ENCODE peak calls at places on chromosomes 3 and 15, in six cellular contexts. K, I, W, D, O and T are unnamed samples.

GRCh38 chr3:43161684-43162512 is 56.0 kb upstream of the POMGNT2 start:
- DNase-seq in O (peak), K (peak), W (peak), D (no peak), I (no peak), T (peak)

GRCh38 chr15:33244471-33244870 is 50.0 kb upstream of the FMN1 start:
- DNase-seq in I (no peak), D (no peak), W (no peak), O (peak), K (no peak), T (no peak)

GRCh38 chr3:40924559-40925058 is 274.7 kb upstream of the CTNNB1 start:
- DNase-seq in W (no peak), D (no peak), O (no peak), K (no peak), I (no peak), T (no peak)

GRCh38 chr3:141625506-141625905 is 112.6 kb upstream of the RNF7 start:
- DNase-seq in O (no peak), I (no peak), K (no peak), D (no peak), W (peak), T (no peak)

GRCh38 chr3:117016359-117016758 is 306.8 kb downstream of the TUSC7 start:
- DNase-seq in O (peak), W (no peak), I (no peak), K (no peak), D (peak), T (peak)

GRCh38 chr15:68052431-68052830 is 1.7 kb upstream of the PIAS1 start:
- DNase-seq in K (no peak), I (no peak), W (peak), D (no peak), O (peak), T (no peak)

GRCh38 chr15:31273258-31273941 is 53.2 kb upstream of the KLF13 start:
- DNase-seq in O (no peak), K (no peak), D (no peak), W (no peak), I (peak), T (peak)

GRCh38 chr3:71341721-71342120 is 241.8 kb downstream of the FOXP1 start:
- DNase-seq in W (peak), I (no peak), K (peak), O (no peak), D (no peak), T (no peak)

GRCh38 chr3:177818712-177819111 is 621.4 kb upstream of the TBL1XR1 start:
- DNase-seq in K (no peak), W (no peak), D (no peak), O (no peak), I (no peak), T (no peak)

GRCh38 chr3:129989391-129989790 is 14.9 kb downstream of the TRH start:
- DNase-seq in O (no peak), I (no peak), K (no peak), D (no peak), W (no peak), T (no peak)

GRCh38 chr15:45088801-45089711 is 24.9 kb downstream of the DUOX2 start:
- DNase-seq in O (peak), I (no peak), D (no peak), W (no peak), K (peak), T (no peak)

GRCh38 chr15:92665100-92665555 is 9.6 kb upstream of the FAM174B start:
- DNase-seq in D (no peak), W (peak), O (peak), K (peak), I (peak), T (no peak)

GRCh38 chr3:58526124-58526957 is 10.6 kb downstream of the ACOX2 start:
- DNase-seq in K (peak), O (peak), W (peak), D (no peak), I (no peak), T (no peak)

GRCh38 chr3:8972614-8973013 is 9.3 kb upstream of the RAD18 start:
- DNase-seq in D (no peak), K (peak), W (peak), O (peak), I (no peak), T (no peak)

GRCh38 chr3:110430146-110430545 is 641.5 kb upstream of the NECTIN3 start:
- DNase-seq in O (no peak), I (no peak), W (peak), K (peak), D (no peak), T (no peak)

GRCh38 chr3:194424953-194425352 is 25.9 kb upstream of the GP5 start:
- DNase-seq in I (no peak), D (no peak), K (no peak), W (no peak), O (no peak), T (no peak)

GRCh38 chr3:130529816-130530215 is 12.8 kb downstream of the COL6A6 start:
- DNase-seq in I (no peak), O (peak), K (no peak), D (no peak), W (no peak), T (peak)

GRCh38 chr3:139299261-139300132 is 44.3 kb upstream of the MRPS22 start:
- DNase-seq in O (peak), I (no peak), K (peak), D (no peak), W (peak), T (peak)

GRCh38 chr3:171986755-171987535 is 52.4 kb upstream of the FNDC3B start:
- DNase-seq in W (no peak), I (no peak), O (no peak), D (no peak), K (peak), T (no peak)

GRCh38 chr3:170500462-170500861 is 81.8 kb downstream of the CLDN11 start:
- DNase-seq in K (no peak), D (no peak), W (no peak), O (no peak), I (no peak), T (no peak)

GRCh38 chr15:98412852-98413251 is 235.5 kb upstream of the IGF1R start:
- DNase-seq in D (no peak), K (no peak), I (no peak), O (no peak), W (no peak), T (no peak)

GRCh38 chr3:85709483-85709882 is 750.7 kb downstream of the CADM2 start:
- DNase-seq in I (no peak), K (no peak), O (no peak), W (no peak), D (no peak), T (no peak)

GRCh38 chr3:177810162-177810623 is 612.9 kb upstream of the TBL1XR1 start:
- DNase-seq in W (peak), O (no peak), D (no peak), K (peak), I (no peak), T (no peak)

GRCh38 chr15:98160236-98160635 is 199.7 kb downstream of the ARRDC4 start:
- DNase-seq in I (no peak), O (no peak), K (no peak), D (no peak), W (no peak), T (no peak)

GRCh38 chr15:61057376-61057775 is 171.7 kb downstream of the RORA start:
- DNase-seq in O (no peak), W (no peak), I (no peak), K (no peak), D (no peak), T (no peak)

GRCh38 chr15:91924842-91925495 is 71.5 kb downstream of the SLCO3A1 start:
- DNase-seq in D (no peak), O (no peak), K (no peak), W (no peak), I (no peak), T (no peak)

GRCh38 chr3:102180291-102180931 is 254.4 kb upstream of the ZPLD1 start:
- DNase-seq in I (no peak), D (no peak), K (peak), O (no peak), W (peak), T (no peak)

GRCh38 chr15:92391640-92392039 is 2.0 kb upstream of the ST8SIA2 start:
- DNase-seq in W (peak), D (no peak), O (peak), I (peak), K (peak), T (peak)

GRCh38 chr15:38930851-38931572 is 366.4 kb upstream of the RASGRP1 start:
- DNase-seq in O (no peak), W (peak), I (no peak), K (peak), D (no peak), T (no peak)

GRCh38 chr3:122786067-122786466 is 7.6 kb downstream of the HSPBAP1 start:
- DNase-seq in K (peak), D (no peak), I (no peak), W (peak), O (no peak), T (no peak)

GRCh38 chr3:71944482-71944881 is 159.5 kb upstream of the PROK2 start:
- DNase-seq in O (no peak), D (no peak), W (no peak), I (no peak), K (no peak), T (no peak)

GRCh38 chr15:87829651-87830050 is 426.9 kb downstream of the NTRK3 start:
- DNase-seq in D (no peak), O (peak), K (no peak), I (no peak), W (no peak), T (no peak)

GRCh38 chr3:132598181-132598580 is 1.1 kb downstream of the ACKR4 start:
- DNase-seq in W (no peak), D (no peak), O (no peak), K (no peak), I (no peak), T (no peak)

DNA sequence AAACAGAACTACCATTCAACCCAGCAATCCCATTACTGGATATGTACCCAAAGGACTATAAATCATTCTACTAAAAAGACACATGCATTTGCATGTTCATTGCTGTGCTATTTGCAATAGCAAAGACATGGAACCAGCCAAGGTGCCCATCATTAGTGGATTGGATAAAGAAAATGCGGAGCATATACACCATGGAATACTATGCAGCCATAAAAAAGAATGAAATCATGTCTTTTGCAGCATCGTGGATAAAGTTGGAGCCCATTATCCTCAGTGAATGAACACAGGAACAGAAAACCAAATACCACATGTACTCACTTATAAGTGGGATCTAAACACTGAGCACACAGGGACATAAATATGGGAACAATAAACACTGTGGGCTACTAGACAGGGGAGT is 43.1 kb upstream of the TIMP4 start:
- DNase-seq in O (no peak), I (no peak), D (no peak), K (no peak), W (no peak), T (no peak)
- H2BK15ac ChIP-seq in O (no peak), I (no peak), D (no peak), K (no peak), W (no peak), T (no peak)

GRCh38 chr3:37891227-37891626 is 29.5 kb downstream of the CTDSPL start:
- DNase-seq in K (no peak), W (no peak), D (no peak), I (no peak), O (no peak), T (no peak)

GRCh38 chr3:37897763-37898162 is 36.1 kb downstream of the CTDSPL start:
- DNase-seq in I (no peak), W (no peak), D (no peak), K (no peak), O (no peak), T (no peak)

GRCh38 chr3:37890522-37890921 is 28.8 kb downstream of the CTDSPL start:
- DNase-seq in I (no peak), D (no peak), W (no peak), K (no peak), O (no peak), T (no peak)

GRCh38 chr3:37896775-37897174 is 35.1 kb downstream of the CTDSPL start:
- DNase-seq in I (no peak), K (no peak), O (no peak), W (no peak), D (no peak), T (no peak)

GRCh38 chr3:37892917-37893595 is 31.4 kb downstream of the CTDSPL start:
- DNase-seq in D (no peak), I (no peak), W (peak), K (peak), O (no peak), T (no peak)
- H3K23ac ChIP-seq in D (no peak), I (no peak), W (peak), K (no peak), O (no peak), T (no peak)

GRCh38 chr3:106814231-106814630 is 563.0 kb upstream of the CCDC54 start:
- DNase-seq in K (no peak), W (no peak), I (no peak), O (no peak), D (no peak), T (no peak)
- H2BK120ac ChIP-seq in K (no peak), W (no peak), I (no peak), O (no peak), D (no peak), T (no peak)

GRCh38 chr15:82850731-82851130 is 41.3 kb downstream of the WHAMM start:
- DNase-seq in D (no peak), O (no peak), K (no peak), W (no peak), I (no peak), T (peak)
- H2BK15ac ChIP-seq in D (peak), O (no peak), K (no peak), W (no peak), I (no peak), T (no peak)

GRCh38 chr15:49860101-49860500 is 239.3 kb downstream of the DTWD1 start:
- DNase-seq in W (peak), D (no peak), I (no peak), O (no peak), K (no peak), T (no peak)
- H3K23ac ChIP-seq in W (no peak), D (no peak), I (peak), O (no peak), K (no peak), T (no peak)

GRCh38 chr3:46435327-46435726 is 28.3 kb downstream of the CCRL2 start:
- DNase-seq in I (no peak), K (no peak), D (no peak), W (no peak), O (no peak), T (no peak)

GRCh38 chr3:46429671-46430070 is 22.6 kb downstream of the CCRL2 start:
- DNase-seq in D (no peak), W (no peak), O (no peak), I (no peak), K (no peak), T (no peak)

GRCh38 chr3:46429250-46429649 is 22.2 kb downstream of the CCRL2 start:
- DNase-seq in W (no peak), I (no peak), K (no peak), D (no peak), O (no peak), T (no peak)

GRCh38 chr3:46438831-46439230 is 25.9 kb downstream of the LTF start:
- DNase-seq in I (no peak), D (no peak), O (no peak), W (no peak), K (no peak), T (no peak)

GRCh38 chr3:46433841-46434240 is 26.8 kb downstream of the CCRL2 start:
- DNase-seq in K (no peak), W (no peak), O (no peak), I (no peak), D (no peak), T (no peak)
- H2BK120ac ChIP-seq in K (no peak), W (no peak), O (no peak), I (no peak), D (no peak), T (no peak)

GRCh38 chr3:137944593-137944992 is 65.4 kb upstream of the CLDN18 start:
- DNase-seq in K (no peak), W (no peak), I (no peak), O (no peak), D (no peak), T (no peak)
- H2BK15ac ChIP-seq in K (no peak), W (no peak), I (no peak), O (no peak), D (no peak), T (no peak)

GRCh38 chr3:96491023-96491422 is 323.4 kb upstream of the EPHA6 start:
- DNase-seq in W (no peak), I (no peak), D (no peak), K (no peak), O (no peak), T (no peak)
- H3K23ac ChIP-seq in W (no peak), I (no peak), D (no peak), K (no peak), O (no peak), T (no peak)

GRCh38 chr15:66846811-66847210 is 144.8 kb downstream of the SMAD6 start:
- DNase-seq in W (no peak), D (no peak), I (no peak), K (no peak), O (no peak), T (peak)

GRCh38 chr15:66845266-66845785 is 143.3 kb downstream of the SMAD6 start:
- DNase-seq in W (no peak), O (no peak), I (no peak), D (no peak), K (no peak), T (peak)

GRCh38 chr15:66844747-66845145 is 142.7 kb downstream of the SMAD6 start:
- DNase-seq in I (no peak), D (no peak), O (no peak), K (no peak), W (no peak), T (no peak)

GRCh38 chr15:66847565-66847991 is 145.5 kb downstream of the SMAD6 start:
- DNase-seq in W (no peak), I (no peak), D (no peak), K (no peak), O (no peak), T (peak)

DNA sequence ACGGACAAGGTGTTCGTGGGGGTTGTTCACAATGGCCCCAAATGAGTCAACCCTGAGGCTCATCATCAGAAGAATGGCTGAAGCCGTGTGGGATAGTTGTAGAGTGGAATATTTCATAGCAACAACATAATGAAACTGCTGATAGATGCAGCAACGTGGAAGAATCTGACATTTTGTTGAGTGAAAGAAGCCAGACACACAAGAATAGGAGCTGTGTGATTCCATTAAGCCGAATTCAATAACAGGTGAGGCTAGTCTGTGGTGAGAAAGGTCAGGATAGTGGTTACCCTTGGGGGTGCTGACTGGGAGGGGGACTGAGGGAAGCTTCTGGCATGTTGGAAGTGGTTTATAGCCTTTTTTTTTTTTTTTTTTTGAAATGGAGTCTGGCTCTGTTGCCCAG is 144.0 kb downstream of the SMAD6 start:
- DNase-seq in W (no peak), I (no peak), O (no peak), D (no peak), K (no peak), T (no peak)
- H2BK120ac ChIP-seq in W (no peak), I (no peak), O (no peak), D (no peak), K (no peak), T (no peak)

GRCh38 chr3:196287066-196287404 is 491 bp downstream of the PCYT1A start:
- DNase-seq in O (no peak), K (peak), I (no peak), D (no peak), W (no peak), T (no peak)

GRCh38 chr3:196284396-196284795 is 3.1 kb downstream of the PCYT1A start:
- DNase-seq in I (no peak), O (no peak), D (no peak), W (peak), K (peak), T (no peak)

GRCh38 chr3:196292281-196292923 is 4.9 kb upstream of the PCYT1A start:
- DNase-seq in K (no peak), O (peak), D (no peak), W (no peak), I (no peak), T (peak)

GRCh38 chr3:196288141-196288460 is 575 bp upstream of the PCYT1A start:
- DNase-seq in W (peak), D (no peak), I (no peak), O (no peak), K (peak), T (no peak)

GRCh38 chr3:196287405-196288140 is at the start of gene PCYT1A:
- DNase-seq in W (peak), D (peak), I (peak), K (peak), O (peak), T (peak)
- H2BK15ac ChIP-seq in W (peak), D (no peak), I (peak), K (peak), O (no peak), T (no peak)